ENCODE peak calls at places on chromosomes 7 and 10, in six cellular contexts. One of them, this sample, is unnamed. For H3K4me1, the result is how much of the 10 kb centered on the place peaks cover.

GRCh38 chr7:43631559-43631958 is 48.7 kb downstream of the STK17A start:
- DNase-seq in heart left ventricle: no peak
- DNase-seq in mesenchymal stem cell: no peak
- DNase-seq in CD8-positive, alpha-beta T cell: no peak
- DNase-seq in body of pancreas: no peak
- DNase-seq in pancreas: no peak
- DNase-seq in this sample: no peak

GRCh38 chr10:31864834-31865518 is 63.7 kb downstream of the ARHGAP12 start:
- DNase-seq in heart left ventricle: no peak
- DNase-seq in mesenchymal stem cell: peak
- DNase-seq in CD8-positive, alpha-beta T cell: no peak
- DNase-seq in body of pancreas: no peak
- DNase-seq in pancreas: no peak
- DNase-seq in this sample: no peak

GRCh38 chr10:78164687-78165086 is 131.0 kb downstream of the RPS24 start:
- DNase-seq in heart left ventricle: no peak
- DNase-seq in mesenchymal stem cell: no peak
- DNase-seq in CD8-positive, alpha-beta T cell: no peak
- DNase-seq in body of pancreas: no peak
- DNase-seq in pancreas: no peak
- DNase-seq in this sample: no peak

GRCh38 chr7:88566174-88566729 is 193.2 kb upstream of the ZNF804B start:
- DNase-seq in heart left ventricle: no peak
- DNase-seq in mesenchymal stem cell: no peak
- DNase-seq in CD8-positive, alpha-beta T cell: no peak
- DNase-seq in body of pancreas: no peak
- DNase-seq in pancreas: no peak
- DNase-seq in this sample: no peak

GRCh38 chr10:91316486-91316885 is 93.7 kb upstream of the HECTD2 start:
- DNase-seq in heart left ventricle: no peak
- DNase-seq in mesenchymal stem cell: peak
- DNase-seq in CD8-positive, alpha-beta T cell: no peak
- DNase-seq in body of pancreas: no peak
- DNase-seq in pancreas: no peak
- DNase-seq in this sample: no peak

GRCh38 chr10:104622598-104623209 is 18.4 kb upstream of the SORCS3 start:
- DNase-seq in heart left ventricle: no peak
- DNase-seq in mesenchymal stem cell: no peak
- DNase-seq in CD8-positive, alpha-beta T cell: no peak
- DNase-seq in body of pancreas: no peak
- DNase-seq in pancreas: no peak
- DNase-seq in this sample: no peak

GRCh38 chr10:116014326-116014725 is 258.7 kb downstream of the GFRA1 start:
- DNase-seq in heart left ventricle: no peak
- DNase-seq in mesenchymal stem cell: peak
- DNase-seq in CD8-positive, alpha-beta T cell: no peak
- DNase-seq in body of pancreas: no peak
- DNase-seq in pancreas: no peak
- DNase-seq in this sample: no peak

GRCh38 chr7:45890902-45891461 is 2.7 kb downstream of the IGFBP1 start:
- DNase-seq in heart left ventricle: no peak
- DNase-seq in mesenchymal stem cell: peak
- DNase-seq in CD8-positive, alpha-beta T cell: no peak
- DNase-seq in body of pancreas: no peak
- DNase-seq in pancreas: no peak
- DNase-seq in this sample: no peak

GRCh38 chr7:90669002-90669401 is 72.9 kb downstream of the CDK14 start:
- DNase-seq in heart left ventricle: no peak
- DNase-seq in mesenchymal stem cell: no peak
- DNase-seq in CD8-positive, alpha-beta T cell: no peak
- DNase-seq in body of pancreas: no peak
- DNase-seq in pancreas: no peak
- DNase-seq in this sample: no peak

GRCh38 chr10:66747451-66747850 is 178.4 kb upstream of the LRRTM3 start:
- DNase-seq in heart left ventricle: no peak
- DNase-seq in mesenchymal stem cell: peak
- DNase-seq in CD8-positive, alpha-beta T cell: no peak
- DNase-seq in body of pancreas: no peak
- DNase-seq in pancreas: no peak
- DNase-seq in this sample: no peak

DNA sequence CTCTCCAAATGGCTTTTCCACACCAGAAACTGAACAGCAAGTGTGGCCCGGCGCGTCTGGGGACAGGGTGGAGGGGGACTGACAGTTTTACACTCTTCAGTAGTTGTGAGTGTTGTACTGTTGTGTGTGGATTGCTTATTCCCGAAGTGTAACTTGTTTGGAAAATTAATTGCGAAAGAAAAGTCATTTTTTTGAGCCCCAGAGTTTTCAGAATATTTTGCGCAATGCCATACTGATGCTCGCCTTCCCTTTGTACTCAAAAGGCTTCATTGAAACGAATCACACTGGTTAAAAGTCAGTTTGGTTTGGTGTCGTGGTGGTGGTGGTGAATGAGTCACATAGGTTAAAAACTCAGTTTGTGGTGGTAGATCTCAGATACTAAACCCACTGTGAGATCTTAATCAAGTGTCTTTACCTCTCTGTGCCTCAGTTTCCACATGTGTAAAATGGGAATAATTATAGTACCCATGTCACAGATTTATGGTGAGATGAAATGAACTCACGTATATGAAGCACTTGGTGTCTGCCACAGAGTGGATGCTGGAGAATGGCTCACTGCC is 61.1 kb upstream of the IL6 start:
- DNase-seq in heart left ventricle: no peak
- DNase-seq in mesenchymal stem cell: no peak
- DNase-seq in CD8-positive, alpha-beta T cell: no peak
- DNase-seq in body of pancreas: no peak
- DNase-seq in pancreas: no peak
- DNase-seq in this sample: no peak
- H3K4me1 ChIP-seq in heart left ventricle: under half
- H3K4me1 ChIP-seq in mesenchymal stem cell: under half
- H3K4me1 ChIP-seq in CD8-positive, alpha-beta T cell: under half
- H3K4me1 ChIP-seq in body of pancreas: under half
- H3K4me1 ChIP-seq in pancreas: under half
- H3K4me1 ChIP-seq in this sample: under half

DNA sequence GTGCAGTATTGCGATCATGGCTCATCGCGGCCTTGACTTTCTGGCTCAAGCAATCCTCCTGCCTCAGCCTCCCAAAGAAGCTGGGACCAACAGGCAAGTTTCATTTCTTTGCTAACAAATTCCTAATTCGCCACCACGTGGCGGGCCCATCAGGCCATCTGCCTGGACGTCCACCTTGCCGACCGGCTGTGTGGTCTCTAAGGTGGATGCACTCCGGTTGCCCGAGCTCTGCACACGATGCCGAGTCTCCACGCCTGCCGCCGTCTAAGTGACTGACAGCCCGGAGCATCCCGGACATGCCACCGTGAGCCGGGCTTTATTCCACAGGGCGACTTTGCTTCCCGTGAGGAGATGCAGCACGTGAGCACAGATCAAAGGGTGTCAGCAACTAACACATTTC is 159.6 kb downstream of the DIP2C start:
- DNase-seq in heart left ventricle: no peak
- DNase-seq in mesenchymal stem cell: no peak
- DNase-seq in CD8-positive, alpha-beta T cell: no peak
- DNase-seq in body of pancreas: no peak
- DNase-seq in pancreas: no peak
- DNase-seq in this sample: no peak
- H3K4me1 ChIP-seq in heart left ventricle: under half
- H3K4me1 ChIP-seq in mesenchymal stem cell: under half
- H3K4me1 ChIP-seq in CD8-positive, alpha-beta T cell: under half
- H3K4me1 ChIP-seq in body of pancreas: under half
- H3K4me1 ChIP-seq in pancreas: under half
- H3K4me1 ChIP-seq in this sample: under half

GRCh38 chr10:79241629-79241989 is 105.7 kb upstream of the PPIF start:
- DNase-seq in heart left ventricle: no peak
- DNase-seq in mesenchymal stem cell: no peak
- DNase-seq in CD8-positive, alpha-beta T cell: no peak
- DNase-seq in body of pancreas: no peak
- DNase-seq in pancreas: no peak
- DNase-seq in this sample: no peak

GRCh38 chr10:79238606-79239005 is 108.7 kb upstream of the PPIF start:
- DNase-seq in heart left ventricle: no peak
- DNase-seq in mesenchymal stem cell: no peak
- DNase-seq in CD8-positive, alpha-beta T cell: no peak
- DNase-seq in body of pancreas: no peak
- DNase-seq in pancreas: no peak
- DNase-seq in this sample: no peak

GRCh38 chr10:79239930-79240713 is 107.1 kb upstream of the PPIF start:
- DNase-seq in heart left ventricle: no peak
- DNase-seq in mesenchymal stem cell: peak
- DNase-seq in CD8-positive, alpha-beta T cell: no peak
- DNase-seq in body of pancreas: no peak
- DNase-seq in pancreas: no peak
- DNase-seq in this sample: no peak

GRCh38 chr10:79237801-79238520 is 109.3 kb upstream of the PPIF start:
- DNase-seq in heart left ventricle: no peak
- DNase-seq in mesenchymal stem cell: no peak
- DNase-seq in CD8-positive, alpha-beta T cell: no peak
- DNase-seq in body of pancreas: no peak
- DNase-seq in pancreas: no peak
- DNase-seq in this sample: no peak

GRCh38 chr10:79239275-79239779 is 107.9 kb upstream of the PPIF start:
- DNase-seq in heart left ventricle: peak
- DNase-seq in mesenchymal stem cell: peak
- DNase-seq in CD8-positive, alpha-beta T cell: no peak
- DNase-seq in body of pancreas: no peak
- DNase-seq in pancreas: peak
- DNase-seq in this sample: no peak
- H3K4me1 ChIP-seq in heart left ventricle: half or more
- H3K4me1 ChIP-seq in mesenchymal stem cell: under half
- H3K4me1 ChIP-seq in CD8-positive, alpha-beta T cell: under half
- H3K4me1 ChIP-seq in body of pancreas: under half
- H3K4me1 ChIP-seq in pancreas: under half
- H3K4me1 ChIP-seq in this sample: half or more

DNA sequence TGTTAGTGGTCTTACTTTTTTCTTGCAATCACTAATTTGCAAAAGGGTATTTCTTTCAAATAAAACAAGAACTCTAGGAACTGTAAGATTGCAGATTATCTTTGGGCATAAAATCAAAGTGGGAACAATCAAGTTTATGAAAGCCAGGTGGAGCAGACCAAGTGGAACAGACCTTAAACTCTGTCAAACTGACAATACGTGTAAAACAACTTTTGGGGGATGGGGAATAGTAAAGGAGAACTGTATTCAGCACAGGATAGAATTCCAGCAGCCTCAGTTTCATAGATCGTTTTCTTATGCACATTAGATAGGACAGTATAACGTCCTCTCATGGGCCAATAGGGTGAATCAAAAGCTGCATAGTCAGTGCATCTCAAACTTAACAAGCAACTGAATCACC is 120.7 kb downstream of the PIP4K2A start:
- DNase-seq in heart left ventricle: no peak
- DNase-seq in mesenchymal stem cell: no peak
- DNase-seq in CD8-positive, alpha-beta T cell: no peak
- DNase-seq in body of pancreas: no peak
- DNase-seq in pancreas: no peak
- DNase-seq in this sample: no peak
- H3K4me1 ChIP-seq in heart left ventricle: under half
- H3K4me1 ChIP-seq in mesenchymal stem cell: under half
- H3K4me1 ChIP-seq in CD8-positive, alpha-beta T cell: half or more
- H3K4me1 ChIP-seq in body of pancreas: under half
- H3K4me1 ChIP-seq in pancreas: under half
- H3K4me1 ChIP-seq in this sample: under half

This sample was measured in Peyer's patch.